ENCODE peak calls at places on chromosomes 7 and 10, in ten cellular contexts. B is GM12878; O is stimulated activated naive CD8-positive, alpha-beta T cell treated with anti-CD3 and anti-CD28 coated beads, Interleukin-15, Interleukin-2, amounts not matched to agents 100 U/mL and 50 U/mL, for 24 hours; M is CD4-positive, alpha-beta T cell; I is HCT116; J is activated CD8-positive, alpha-beta T cell treated with anti-CD3 and anti-CD28 coated beads, Interleukin-2, amount 10 ng/mL, durations not matched to agents 7 days and 5 days; L is lower lobe of right lung; K is psoas muscle; N is body of pancreas; C is A549. R is an unnamed sample.

GRCh38 chr10:105189464-105189800 is 548.3 kb downstream of the SORCS3 start:
- ATAC-seq in B (no peak), O (no peak), M (no peak), I (no peak), J (no peak), L (no peak), K (no peak), N (no peak), C (no peak), R (no peak)

GRCh38 chr7:5614579-5614978 is 166.9 kb downstream of the RNF216 start:
- ATAC-seq in B (no peak), O (no peak), M (no peak), I (no peak), J (no peak), L (peak), K (peak), N (no peak), C (peak), R (no peak)

GRCh38 chr10:42875792-42876191 is 93.2 kb downstream of the BMS1 start:
- ATAC-seq in B (no peak), O (no peak), M (no peak), I (no peak), J (no peak), L (no peak), K (no peak), N (no peak), C (peak), R (no peak)

GRCh38 chr10:46523881-46524470 is 32.5 kb downstream of the GPRIN2 start:
- ATAC-seq in B (no peak), O (no peak), M (no peak), I (peak), J (no peak), L (no peak), K (no peak), N (peak), C (peak), R (no peak)

GRCh38 chr7:27793780-27794179 is 53.8 kb downstream of the TAX1BP1 start:
- ATAC-seq in B (no peak), O (no peak), M (no peak), I (no peak), J (no peak), L (no peak), K (no peak), N (no peak), C (no peak), R (no peak)

GRCh38 chr7:135644154-135644553 is 18.2 kb upstream of the STMP1 start:
- ATAC-seq in B (no peak), O (no peak), M (no peak), I (no peak), J (no peak), L (no peak), K (no peak), N (no peak), C (no peak), R (no peak)

GRCh38 chr7:106720641-106721040 is 59.7 kb upstream of the CCDC71L start:
- ATAC-seq in B (peak), O (no peak), M (no peak), I (no peak), J (no peak), L (no peak), K (no peak), N (no peak), C (no peak), R (peak)

GRCh38 chr10:3487228-3487627 is 297.8 kb downstream of the KLF6 start:
- ATAC-seq in B (no peak), O (peak), M (no peak), I (no peak), J (no peak), L (no peak), K (no peak), N (no peak), C (no peak), R (no peak)

GRCh38 chr10:18665815-18666558 is 6.8 kb downstream of the ARL5B start:
- ATAC-seq in B (no peak), O (no peak), M (no peak), I (no peak), J (no peak), L (no peak), K (no peak), N (no peak), C (peak), R (no peak)

R was measured in stimulated activated memory B cell treated with anti-CD40 and anti-IgM and Interleukin-4, amounts not matched to agents 10 μg/mL and 1 μg/mL and 100 μg/mL, for 72 hours.